ENCODE peak calls at places on chromosome 4, in four cellular contexts. P, X, C and M are unnamed samples.

GRCh38 chr4:120517966-120518365 is 404.6 kb downstream of the PRDM5 start:
- DNase-seq in C (peak; percentile 25), X (peak; percentile 63), P (no peak), M (peak; percentile 96)

GRCh38 chr4:112214397-112215264 is 17.0 kb upstream of the AP1AR start:
- DNase-seq in X (no peak), C (no peak), P (no peak), M (peak; percentile 38)

GRCh38 chr4:41318839-41319530 is 62.3 kb downstream of the UCHL1 start:
- DNase-seq in P (no peak), C (no peak), X (no peak), M (no peak)

GRCh38 chr4:18676136-18676922 is 654.8 kb upstream of the LCORL start:
- DNase-seq in C (no peak), X (no peak), P (no peak), M (no peak)

GRCh38 chr4:159504634-159505033 is 401.8 kb downstream of the RAPGEF2 start:
- DNase-seq in X (no peak), P (no peak), C (no peak), M (no peak)

GRCh38 chr4:109440948-109441347 is 7.3 kb downstream of the SEC24B start:
- DNase-seq in C (no peak), P (no peak), X (no peak), M (peak; percentile 64)

GRCh38 chr4:149784018-149784417 is 31.6 kb downstream of the IQCM start:
- DNase-seq in C (no peak), X (no peak), P (no peak), M (no peak)

GRCh38 chr4:112140536-112140935 is 4.7 kb upstream of the FAM241A start:
- DNase-seq in C (no peak), X (no peak), P (no peak), M (peak; percentile 23)

GRCh38 chr4:7043521-7044414 is 596 bp downstream of the TADA2B start:
- DNase-seq in X (peak; percentile 71), P (peak; percentile 93), C (peak; percentile 42), M (peak; percentile 46)

GRCh38 chr4:162865102-162865501 is 301.6 kb downstream of the NAF1 start:
- DNase-seq in X (peak; percentile 37), P (no peak), C (no peak), M (no peak)

GRCh38 chr4:86921608-86922252 is 13.1 kb upstream of the AFF1 start:
- DNase-seq in X (no peak), C (no peak), P (no peak), M (no peak)

GRCh38 chr4:40829586-40829985 is 79.8 kb downstream of the NSUN7 start:
- DNase-seq in X (no peak), P (no peak), C (no peak), M (no peak)

GRCh38 chr4:73053076-73053475 is 16.4 kb downstream of the COX18 start:
- DNase-seq in C (no peak), X (no peak), P (no peak), M (peak; percentile 66)

GRCh38 chr4:144970597-144970996 is 127.4 kb downstream of the ANAPC10 start:
- DNase-seq in C (no peak), X (peak; percentile 71), P (no peak), M (no peak)

GRCh38 chr4:109012286-109012880 is 249.5 kb upstream of the ETNPPL start:
- DNase-seq in X (no peak), P (peak; percentile 68), C (no peak), M (no peak)

GRCh38 chr4:52094746-52095145 is 43.6 kb downstream of the SPATA18 start:
- DNase-seq in P (no peak), X (no peak), C (no peak), M (no peak)

GRCh38 chr4:91448668-91449330 is 855.0 kb upstream of the GRID2 start:
- DNase-seq in C (no peak), X (no peak), P (no peak), M (no peak)

GRCh38 chr4:176788248-176788647 is 4.5 kb downstream of the VEGFC start:
- DNase-seq in C (no peak), P (no peak), X (no peak), M (no peak)
- H3K4me3 ChIP-seq in C (no peak overlapping the region), P (no peak overlapping the region), X (no peak overlapping the region), M (no peak overlapping the region)

GRCh38 chr4:71906096-71906495 is 122.2 kb upstream of the GC start:
- DNase-seq in C (no peak), X (no peak), P (no peak), M (no peak)
- TF ChIP-seq CTCF in C (no peak), X (no peak), P (no peak), M (no peak)

DNA sequence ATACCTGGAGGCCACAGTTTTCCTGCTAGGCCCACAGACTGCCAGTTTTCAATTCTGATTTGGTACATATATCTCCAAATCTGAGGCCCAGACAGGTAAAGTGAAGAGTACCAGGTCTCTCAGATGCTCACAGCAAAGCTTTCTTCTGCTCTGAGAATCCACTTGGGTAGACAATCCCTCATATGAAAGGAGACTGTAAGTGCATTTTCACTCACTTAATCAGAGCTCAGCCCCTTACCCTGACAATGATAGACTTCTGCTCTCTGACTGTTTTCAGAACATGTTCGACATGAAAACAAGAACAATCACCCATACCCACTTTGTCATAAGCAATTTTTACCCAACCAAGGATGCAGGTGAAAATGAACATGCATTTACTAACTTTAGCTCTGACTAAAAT is 7.1 kb downstream of the GPRIN3 start:
- DNase-seq in P (no peak), C (no peak), X (no peak), M (no peak)
- H3K4me3 ChIP-seq in P (no peak overlapping the region), C (no peak overlapping the region), X (no peak overlapping the region), M (no peak overlapping the region)

GRCh38 chr4:148355442-148356123 is 86.6 kb downstream of the NR3C2 start:
- DNase-seq in X (no peak), C (no peak), P (no peak), M (no peak)
- TF ChIP-seq CTCF in X (no peak), C (no peak), P (no peak), M (no peak)

DNA sequence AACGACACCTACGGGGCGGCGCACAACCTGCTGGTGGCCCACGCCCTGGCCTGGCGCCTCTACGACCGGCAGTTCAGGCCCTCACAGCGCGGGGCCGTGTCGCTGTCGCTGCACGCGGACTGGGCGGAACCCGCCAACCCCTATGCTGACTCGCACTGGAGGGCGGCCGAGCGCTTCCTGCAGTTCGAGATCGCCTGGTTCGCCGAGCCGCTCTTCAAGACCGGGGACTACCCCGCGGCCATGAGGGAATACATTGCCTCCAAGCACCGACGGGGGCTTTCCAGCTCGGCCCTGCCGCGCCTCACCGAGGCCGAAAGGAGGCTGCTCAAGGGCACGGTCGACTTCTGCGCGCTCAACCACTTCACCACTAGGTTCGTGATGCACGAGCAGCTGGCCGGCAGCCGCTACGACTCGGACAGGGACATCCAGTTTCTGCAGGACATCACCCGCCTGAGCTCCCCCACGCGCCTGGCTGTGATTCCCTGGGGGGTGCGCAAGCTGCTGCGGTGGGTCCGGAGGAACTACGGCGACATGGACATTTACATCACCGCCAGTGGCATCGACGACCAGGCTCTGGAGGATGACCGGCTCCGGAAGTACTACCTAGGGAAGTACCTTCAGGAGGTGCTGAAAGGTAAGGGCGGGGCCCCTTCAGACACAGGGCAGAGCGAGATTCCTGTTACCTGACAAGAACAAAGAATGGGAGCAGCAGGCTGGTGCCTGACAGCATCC is 11.7 kb downstream of the RPL9 start:
- DNase-seq in X (peak; percentile 91), C (peak; percentile 39), P (peak; percentile 92), M (peak; percentile 58)
- H3K4me3 ChIP-seq in X (peak overlapping the region; percentile 16), C (peak overlapping the region; percentile 36), P (peak overlapping the region; percentile 21), M (peak overlapping the region; percentile 45)

DNA sequence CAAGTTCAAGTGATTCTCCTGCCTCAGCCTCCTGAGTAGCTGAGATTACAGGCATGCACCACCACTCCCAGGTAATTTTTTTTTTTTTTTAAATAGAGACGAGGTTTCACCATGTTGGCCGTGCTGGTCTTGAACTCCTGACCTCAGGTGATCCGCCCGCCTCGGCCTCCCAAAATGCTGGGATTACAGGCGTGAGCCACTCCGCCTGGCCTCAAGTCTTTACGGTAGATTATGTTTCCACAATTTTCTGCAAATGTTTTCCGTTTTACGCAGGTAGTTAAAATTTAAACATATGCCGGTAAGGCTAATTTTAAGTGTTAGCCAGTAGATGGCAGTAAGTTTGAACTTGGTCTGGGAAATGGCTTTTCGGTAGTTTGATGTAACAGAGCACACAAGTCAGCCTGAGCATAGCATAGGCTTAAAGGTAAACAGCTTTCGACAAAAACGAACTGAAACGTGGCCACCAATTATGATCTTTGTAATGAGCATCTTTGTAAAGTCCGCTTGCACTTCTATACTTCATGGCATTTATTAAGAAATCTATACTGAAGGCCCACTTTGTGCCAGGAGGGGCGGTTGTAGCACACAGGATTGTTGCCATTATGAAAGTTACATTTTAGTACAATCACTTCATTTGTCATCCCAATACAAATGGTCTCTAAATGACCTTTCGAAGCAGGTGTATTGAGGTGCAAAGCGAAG is 31.1 kb downstream of the CCKAR start:
- DNase-seq in P (peak; percentile 10), C (no peak), X (peak; percentile 69), M (peak; percentile 69)
- TF ChIP-seq CTCF in P (peak; percentile 43), C (no peak), X (peak; percentile 54), M (peak; percentile 60)

DNA sequence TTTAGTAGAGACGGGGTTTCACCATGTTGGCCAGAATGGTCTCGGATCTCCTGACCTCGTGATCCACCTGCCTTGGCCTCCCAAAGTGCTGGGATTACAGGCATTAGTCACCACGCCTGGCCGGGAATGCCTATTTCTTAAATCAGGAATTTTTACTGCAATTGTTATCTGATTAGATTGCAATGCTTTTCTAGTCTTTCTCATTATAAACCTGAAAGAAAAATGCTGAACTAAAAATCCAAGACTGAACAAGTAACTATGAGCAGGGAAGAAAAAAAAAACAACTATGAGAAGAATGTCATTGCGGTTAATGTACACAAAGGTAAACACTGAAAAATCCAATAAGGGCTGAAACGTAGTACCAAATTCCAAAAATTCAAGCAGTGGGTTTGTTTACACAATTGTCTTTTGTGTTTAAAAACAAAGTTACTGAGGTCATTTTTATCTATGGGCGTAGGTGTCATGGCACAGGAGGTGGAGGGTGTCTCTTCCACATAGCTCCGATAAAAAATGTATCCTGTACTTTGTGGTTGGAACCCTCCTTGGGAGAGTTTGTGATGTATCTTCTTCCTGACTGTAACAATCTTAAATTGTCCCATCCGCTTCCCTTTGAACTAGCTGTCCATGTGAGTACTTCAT is 11.0 kb upstream of the TMEM156 start:
- DNase-seq in C (no peak), P (no peak), X (no peak), M (peak; percentile 76)
- H3K4me3 ChIP-seq in C (no peak overlapping the region), P (no peak overlapping the region), X (peak overlapping the region; percentile 88), M (peak overlapping the region; percentile 69)

GRCh38 chr4:1092026-1092982 is 21.1 kb downstream of the RNF212 start:
- DNase-seq in C (no peak), X (no peak), P (peak; percentile 58), M (no peak)
- TF ChIP-seq CTCF in C (no peak), X (no peak), P (no peak), M (peak; percentile 17)